ENCODE peak calls at places on chromosome 1, in six cellular contexts. F, N, U, E, S and R are unnamed samples.

GRCh38 chr1:18999287-18999852 is 42.9 kb upstream of the IFFO2 start:
- DNase-seq in F (no peak), N (no peak), U (no peak), E (no peak), S (no peak), R (no peak)

GRCh38 chr1:204151562-204152309 is at the start of gene ETNK2:
- DNase-seq in F (no peak), N (peak; percentile 84), U (peak; percentile 88), E (peak; percentile 99), S (peak; percentile 83), R (peak; percentile 39)

GRCh38 chr1:62676606-62677356 is 11.4 kb downstream of the DOCK7 start:
- DNase-seq in F (no peak), N (no peak), U (no peak), E (no peak), S (no peak), R (no peak)

GRCh38 chr1:18481190-18481920 is 625 bp downstream of the KLHDC7A start:
- DNase-seq in F (no peak), N (no peak), U (peak; percentile 36), E (no peak), S (peak; percentile 65), R (peak; percentile 40)

GRCh38 chr1:31762726-31763670 is 1.1 kb downstream of the ADGRB2 start:
- DNase-seq in F (no peak), N (peak; percentile 81), U (no peak), E (peak; percentile 70), S (peak; percentile 92), R (peak; percentile 80)

GRCh38 chr1:64505944-64506658 is 36.2 kb downstream of the CACHD1 start:
- DNase-seq in F (no peak), N (no peak), U (no peak), E (peak; percentile 8), S (no peak), R (peak; percentile 70)

GRCh38 chr1:193654951-193655705 is 468.7 kb upstream of the B3GALT2 start:
- DNase-seq in F (peak; percentile 2), N (no peak), U (no peak), E (no peak), S (no peak), R (no peak)

GRCh38 chr1:5953386-5953785 is 38.8 kb downstream of the NPHP4 start:
- DNase-seq in F (no peak), N (no peak), U (peak; percentile 36), E (no peak), S (no peak), R (no peak)

GRCh38 chr1:39943471-39944290 is 11.3 kb upstream of the MFSD2A start:
- DNase-seq in F (no peak), N (no peak), U (no peak), E (no peak), S (no peak), R (no peak)

GRCh38 chr1:99007366-99007765 is 2.7 kb upstream of the PLPPR5 start:
- DNase-seq in F (no peak), N (no peak), U (no peak), E (no peak), S (no peak), R (no peak)

GRCh38 chr1:57017717-57018116 is 51.9 kb upstream of the C8B start:
- DNase-seq in F (peak; percentile 8), N (no peak), U (no peak), E (peak; percentile 69), S (no peak), R (no peak)

GRCh38 chr1:4660917-4661594 is 6.6 kb downstream of the AJAP1 start:
- DNase-seq in F (no peak), N (no peak), U (no peak), E (no peak), S (no peak), R (no peak)

DNA sequence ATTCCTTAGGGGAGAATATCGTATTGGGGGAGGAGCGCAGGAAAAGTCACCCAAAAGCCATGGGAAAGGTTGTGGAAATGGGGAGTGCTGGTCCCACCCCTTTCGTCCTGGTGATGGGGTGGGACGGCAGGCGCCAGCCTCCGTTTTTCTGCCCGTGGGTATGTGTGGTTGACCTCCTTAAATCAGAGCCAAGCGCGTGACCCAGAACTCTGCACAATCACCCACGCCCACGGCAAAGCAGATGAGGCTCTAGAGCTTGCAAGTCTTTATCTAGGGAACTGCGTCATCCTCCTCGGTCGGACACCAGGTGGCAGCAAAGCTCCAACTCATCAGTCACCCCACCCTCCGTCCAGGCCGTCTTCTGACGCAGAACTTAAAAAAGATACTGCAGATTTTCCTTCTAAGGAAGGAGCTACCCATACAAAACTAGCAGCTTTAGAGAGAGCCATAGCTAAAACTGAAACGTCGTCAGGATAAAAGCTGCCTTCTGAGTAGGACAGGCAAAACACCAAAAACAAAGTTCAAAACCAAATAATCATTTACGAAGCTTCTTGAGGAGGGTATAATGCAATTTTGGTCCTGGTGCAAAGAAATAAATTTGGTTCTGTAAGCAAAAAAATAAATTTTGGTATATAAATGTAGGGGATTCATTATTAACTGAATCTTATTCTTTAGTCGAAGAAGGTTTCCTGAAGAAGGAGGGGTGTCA is 62.0 kb downstream of the TBX19 start:
- DNase-seq in F (peak; percentile 82), N (peak; percentile 97), U (peak; percentile 93), E (peak; percentile 85), S (peak; percentile 94), R (peak; percentile 87)
- TF ChIP-seq POLR2AphosphoS5 in F (no peak), N (peak; percentile 47), U (no peak), E (no peak), S (peak; percentile 46), R (peak; percentile 19)

DNA sequence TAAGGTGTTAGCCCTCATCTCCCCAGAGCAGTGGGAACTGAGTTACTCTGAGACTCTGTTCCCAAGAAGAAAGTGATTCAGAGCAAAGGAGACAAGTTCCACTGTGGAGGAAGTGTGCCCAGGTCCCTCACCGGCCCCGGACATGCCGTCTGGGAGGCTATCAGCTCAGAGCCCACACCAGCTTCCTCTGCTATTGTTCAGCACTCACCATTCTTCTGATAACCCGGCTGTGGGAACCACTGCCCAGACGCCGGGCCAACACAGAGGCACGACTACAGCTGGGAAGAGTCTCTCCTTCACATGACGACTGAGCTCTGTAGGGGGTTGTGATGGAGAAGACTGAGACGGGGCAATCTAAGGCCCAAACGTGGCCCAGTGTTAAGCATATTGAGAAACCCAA is 34.2 kb upstream of the GJA5 start:
- DNase-seq in F (no peak), N (no peak), U (no peak), E (no peak), S (no peak), R (no peak)
- H3K4me1 ChIP-seq in F (no peaks in the 10 kb centered on the region), N (no peaks in the 10 kb centered on the region), U (no peaks in the 10 kb centered on the region), E (no peaks in the 10 kb centered on the region), S (no peaks in the 10 kb centered on the region), R (no peaks in the 10 kb centered on the region)

GRCh38 chr1:208061118-208061517 is 150.2 kb upstream of the CD34 start:
- DNase-seq in F (no peak), N (no peak), U (no peak), E (no peak), S (no peak), R (no peak)
- TF ChIP-seq POLR2AphosphoS5 in F (no peak), N (no peak), U (no peak), E (no peak), S (no peak), R (no peak)

GRCh38 chr1:183303325-183303645 is 114.9 kb downstream of the NMNAT2 start:
- DNase-seq in F (no peak), N (no peak), U (no peak), E (no peak), S (no peak), R (no peak)

GRCh38 chr1:183303901-183304300 is 114.3 kb downstream of the NMNAT2 start:
- DNase-seq in F (no peak), N (no peak), U (no peak), E (no peak), S (no peak), R (no peak)

GRCh38 chr1:183301239-183301638 is 115.2 kb downstream of the LAMC2 start:
- DNase-seq in F (no peak), N (no peak), U (no peak), E (no peak), S (no peak), R (no peak)

GRCh38 chr1:183300828-183301227 is 114.8 kb downstream of the LAMC2 start:
- DNase-seq in F (no peak), N (no peak), U (no peak), E (no peak), S (no peak), R (no peak)

DNA sequence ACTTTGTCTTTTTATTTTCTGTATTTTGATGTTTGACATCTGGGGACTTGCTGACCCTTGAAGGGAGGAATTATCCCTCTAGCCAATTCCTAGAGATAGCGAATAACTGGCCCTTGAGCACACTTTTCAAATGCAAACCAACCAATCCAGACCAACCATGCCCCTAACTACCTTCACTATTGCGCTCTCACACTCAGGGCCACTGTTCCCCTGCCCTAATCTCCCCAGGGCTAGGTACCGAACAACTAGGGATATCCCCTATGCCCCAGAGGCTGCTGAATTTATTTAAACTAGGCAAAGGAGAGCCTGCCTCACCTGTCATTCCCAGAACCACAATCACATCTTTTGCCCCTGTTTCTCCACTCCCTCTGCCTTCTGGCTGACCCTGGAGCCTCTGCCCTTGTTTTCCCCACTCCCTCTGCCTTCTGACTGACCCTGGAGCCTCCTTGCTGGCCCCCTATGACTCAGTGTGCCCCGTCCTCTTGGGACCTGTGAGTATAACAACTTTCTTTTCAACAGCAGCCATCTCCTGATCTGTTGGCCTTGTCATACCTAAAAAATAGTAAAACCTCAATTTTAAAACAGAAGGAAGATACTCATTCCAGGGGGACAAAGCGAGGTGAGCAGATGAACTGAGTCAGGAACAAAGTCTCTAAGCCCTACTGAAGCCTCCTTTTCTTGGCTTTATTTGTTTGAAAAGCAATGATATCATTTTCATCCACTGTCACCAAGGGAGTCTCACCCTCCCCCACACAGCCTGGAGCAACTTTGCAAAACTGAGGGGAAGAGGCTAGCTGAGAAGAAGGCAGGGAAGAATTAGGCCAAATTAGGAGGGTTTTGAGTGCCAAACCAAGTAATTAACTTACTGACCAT is 115.5 kb downstream of the NMNAT2 start:
- DNase-seq in F (no peak), N (no peak), U (no peak), E (no peak), S (no peak), R (no peak)
- H3K4me1 ChIP-seq in F (no peaks in the 10 kb centered on the region), N (no peaks in the 10 kb centered on the region), U (peaks cover 12% of the 10 kb centered on the region), E (no peaks in the 10 kb centered on the region), S (no peaks in the 10 kb centered on the region), R (peaks cover 7% of the 10 kb centered on the region)

GRCh38 chr1:246444611-246445010 is 62.5 kb downstream of the SMYD3 start:
- DNase-seq in F (no peak), N (no peak), U (no peak), E (no peak), S (no peak), R (no peak)

GRCh38 chr1:246450485-246451251 is 56.4 kb downstream of the SMYD3 start:
- DNase-seq in F (peak; percentile 12), N (no peak), U (no peak), E (peak; percentile 54), S (no peak), R (no peak)

GRCh38 chr1:246447501-246447900 is 59.6 kb downstream of the SMYD3 start:
- DNase-seq in F (no peak), N (no peak), U (no peak), E (no peak), S (no peak), R (no peak)

GRCh38 chr1:246448373-246448772 is 58.7 kb downstream of the SMYD3 start:
- DNase-seq in F (no peak), N (no peak), U (no peak), E (no peak), S (no peak), R (no peak)
- TF ChIP-seq POLR2AphosphoS5 in F (no peak), N (no peak), U (no peak), E (no peak), S (no peak), R (no peak)